ENCODE peak calls at places on chromosome 2, in six cellular contexts. E is mesendoderm, A is breast epithelium, W is pancreas, F is heart left ventricle, S is hepatocyte. I is an unnamed sample.

GRCh38 chr2:71748227-71748626 is 294.9 kb downstream of the DYSF start:
- DNase-seq in A (no peak), E (peak), F (peak), W (no peak), S (no peak), I (no peak)

GRCh38 chr2:216130346-216130951 is 21.3 kb downstream of the XRCC5 start:
- DNase-seq in A (no peak), S (no peak), E (no peak), F (no peak), W (no peak), I (no peak)

GRCh38 chr2:212935749-212936148 is 215.7 kb downstream of the IKZF2 start:
- DNase-seq in S (no peak), A (no peak), E (no peak), W (no peak), F (no peak), I (no peak)

GRCh38 chr2:238505119-238505891 is 78.6 kb downstream of the ASB1 start:
- DNase-seq in S (no peak), F (no peak), A (no peak), E (no peak), W (no peak), I (peak)

GRCh38 chr2:27152796-27153464 is 4.1 kb downstream of the TCF23 start:
- DNase-seq in E (no peak), A (no peak), S (no peak), F (no peak), W (no peak), I (no peak)

GRCh38 chr2:218858138-218858445 is 1.5 kb upstream of the WNT6 start:
- DNase-seq in A (no peak), W (no peak), E (no peak), S (no peak), F (no peak), I (peak)

GRCh38 chr2:44188696-44189095 is 20.0 kb downstream of the PPM1B start:
- DNase-seq in S (no peak), A (no peak), W (no peak), E (peak), F (no peak), I (no peak)

GRCh38 chr2:101223814-101224231 is 28.9 kb upstream of the CNOT11 start:
- DNase-seq in E (no peak), S (no peak), F (no peak), W (no peak), A (no peak), I (no peak)

GRCh38 chr2:32135409-32135808 is 30.3 kb upstream of the SLC30A6 start:
- DNase-seq in A (no peak), F (no peak), E (peak), S (peak), W (no peak), I (no peak)

GRCh38 chr2:127389778-127390435 is 2.1 kb upstream of the MAP3K2 start:
- DNase-seq in W (no peak), A (no peak), S (no peak), F (no peak), E (no peak), I (no peak)

GRCh38 chr2:74507926-74508520 is 528 bp upstream of the PCGF1 start:
- DNase-seq in E (peak), S (peak), F (peak), A (peak), W (no peak), I (no peak)

GRCh38 chr2:201960300-201960699 is 73.4 kb upstream of the FZD7 start:
- DNase-seq in W (no peak), E (no peak), A (no peak), F (no peak), S (no peak), I (no peak)

GRCh38 chr2:201135396-201135795 is 19.4 kb downstream of the CFLAR start:
- DNase-seq in F (no peak), W (no peak), A (no peak), S (no peak), E (no peak), I (no peak)

GRCh38 chr2:43848174-43848573 is 9.4 kb downstream of the ABCG8 start:
- DNase-seq in A (no peak), W (no peak), E (no peak), F (no peak), S (no peak), I (no peak)

GRCh38 chr2:222301296-222301997 is 2.6 kb upstream of the PAX3 start:
- DNase-seq in E (no peak), W (no peak), F (no peak), A (no peak), S (no peak), I (no peak)

DNA sequence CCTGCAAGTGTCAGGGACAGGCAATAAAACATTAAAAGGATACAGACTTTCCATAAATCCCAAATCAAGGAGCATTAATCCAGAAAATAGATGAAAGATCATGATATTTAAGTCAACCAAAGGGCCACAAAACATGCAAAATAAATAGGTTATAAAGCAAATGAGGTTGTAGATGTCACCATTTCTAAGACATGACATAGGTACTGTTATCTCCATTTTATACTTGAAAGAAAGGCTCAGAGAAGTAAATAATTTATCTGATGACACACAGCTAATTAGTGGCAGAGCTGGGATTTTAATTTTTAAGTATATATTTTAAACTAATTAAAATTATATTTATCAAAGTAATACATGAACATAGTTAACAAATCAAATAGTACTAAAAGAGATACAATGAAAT is 301.8 kb downstream of the AGPS start:
- DNase-seq in W (no peak), S (no peak), F (no peak), E (no peak), A (no peak), I (no peak)
- H3K4me3 ChIP-seq in W (no peak), S (no peak), F (no peak), E (no peak), A (no peak), I (no peak)

DNA sequence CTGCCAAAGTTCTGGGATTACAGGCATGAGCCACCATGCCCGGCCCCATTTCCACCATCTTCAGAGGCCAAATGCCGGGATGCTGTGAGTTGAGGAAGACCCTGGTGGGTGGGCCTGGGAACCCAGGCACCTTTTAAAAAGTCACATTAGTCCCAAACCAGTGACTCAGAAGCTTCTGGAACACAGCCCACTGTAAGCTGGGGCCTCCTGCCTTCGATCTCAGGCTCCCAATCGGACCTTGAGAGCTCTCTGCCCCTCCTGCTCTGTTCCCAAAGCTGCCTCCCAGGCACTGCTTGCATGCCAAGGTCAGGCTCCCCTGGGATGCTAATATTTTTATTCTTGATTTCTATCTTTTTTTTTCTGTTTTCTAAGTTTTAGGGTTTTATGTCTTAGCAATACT is 4.2 kb downstream of the ADCY3 start:
- DNase-seq in E (no peak), F (no peak), S (no peak), A (no peak), W (no peak), I (no peak)
- H3K4me3 ChIP-seq in E (no peak), F (no peak), S (no peak), A (peak), W (no peak), I (no peak)

DNA sequence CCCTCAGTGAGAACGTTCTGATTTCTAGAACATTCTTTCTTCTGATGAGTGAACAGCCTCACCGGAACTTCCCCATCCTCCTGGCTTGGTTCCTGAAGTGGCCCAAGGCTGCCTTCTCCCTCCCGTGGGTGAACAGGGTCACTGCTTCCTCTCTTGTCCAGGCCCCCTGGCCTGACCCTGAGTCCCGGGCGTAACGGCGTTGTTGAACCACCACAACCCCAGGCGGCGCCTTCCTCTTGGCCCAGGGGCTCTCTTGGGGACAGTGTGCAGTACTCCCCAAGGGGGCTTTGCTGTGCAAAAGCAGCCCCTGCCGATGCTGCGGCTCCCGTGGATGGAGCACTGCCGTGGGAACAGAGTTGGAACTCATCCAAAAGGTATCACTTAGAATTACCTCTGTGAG is 147.2 kb downstream of the TSN start:
- DNase-seq in W (no peak), A (no peak), F (no peak), E (peak), S (no peak), I (no peak)
- H3K4me3 ChIP-seq in W (no peak), A (peak), F (no peak), E (no peak), S (no peak), I (no peak)

DNA sequence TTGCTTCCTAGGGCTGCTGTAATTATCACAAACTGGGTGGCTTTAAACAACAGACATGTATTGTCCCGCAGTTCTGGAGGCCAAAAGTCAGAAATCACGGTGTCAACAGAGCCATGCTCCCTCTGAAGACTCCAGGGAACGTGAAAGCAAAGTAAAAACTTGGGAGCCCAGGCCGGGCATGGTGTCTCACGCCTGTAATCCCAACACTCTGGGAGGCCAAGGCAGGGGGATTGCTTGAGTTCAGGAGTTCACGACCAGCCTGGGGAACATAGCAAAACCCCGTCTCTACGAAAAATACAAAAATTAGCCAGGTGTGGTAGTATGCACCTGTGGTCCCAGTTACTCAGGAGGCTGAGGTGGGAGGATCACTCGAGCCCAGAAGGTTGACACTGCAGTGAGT is 63.5 kb downstream of the MCFD2 start:
- DNase-seq in W (no peak), F (no peak), A (no peak), S (no peak), E (no peak), I (peak)
- H3K4me3 ChIP-seq in W (no peak), F (no peak), A (no peak), S (no peak), E (no peak), I (no peak)

GRCh38 chr2:65039640-65040039 is 16.6 kb upstream of the CEP68 start:
- DNase-seq in E (no peak), F (no peak), S (no peak), A (no peak), W (no peak), I (no peak)

GRCh38 chr2:65037178-65037577 is 19.0 kb upstream of the CEP68 start:
- DNase-seq in S (no peak), W (no peak), F (no peak), E (no peak), A (no peak), I (no peak)

GRCh38 chr2:65043001-65043400 is 13.2 kb upstream of the CEP68 start:
- DNase-seq in W (no peak), A (no peak), S (no peak), E (no peak), F (no peak), I (no peak)

GRCh38 chr2:65044097-65044735 is 12.0 kb upstream of the CEP68 start:
- DNase-seq in A (no peak), E (peak), F (no peak), W (no peak), S (peak), I (peak)

GRCh38 chr2:65040414-65041261 is 15.6 kb upstream of the CEP68 start:
- DNase-seq in A (peak), F (peak), W (peak), E (peak), S (peak), I (peak)
- H3K4me3 ChIP-seq in A (peak), F (no peak), W (no peak), E (no peak), S (no peak), I (no peak)

DNA sequence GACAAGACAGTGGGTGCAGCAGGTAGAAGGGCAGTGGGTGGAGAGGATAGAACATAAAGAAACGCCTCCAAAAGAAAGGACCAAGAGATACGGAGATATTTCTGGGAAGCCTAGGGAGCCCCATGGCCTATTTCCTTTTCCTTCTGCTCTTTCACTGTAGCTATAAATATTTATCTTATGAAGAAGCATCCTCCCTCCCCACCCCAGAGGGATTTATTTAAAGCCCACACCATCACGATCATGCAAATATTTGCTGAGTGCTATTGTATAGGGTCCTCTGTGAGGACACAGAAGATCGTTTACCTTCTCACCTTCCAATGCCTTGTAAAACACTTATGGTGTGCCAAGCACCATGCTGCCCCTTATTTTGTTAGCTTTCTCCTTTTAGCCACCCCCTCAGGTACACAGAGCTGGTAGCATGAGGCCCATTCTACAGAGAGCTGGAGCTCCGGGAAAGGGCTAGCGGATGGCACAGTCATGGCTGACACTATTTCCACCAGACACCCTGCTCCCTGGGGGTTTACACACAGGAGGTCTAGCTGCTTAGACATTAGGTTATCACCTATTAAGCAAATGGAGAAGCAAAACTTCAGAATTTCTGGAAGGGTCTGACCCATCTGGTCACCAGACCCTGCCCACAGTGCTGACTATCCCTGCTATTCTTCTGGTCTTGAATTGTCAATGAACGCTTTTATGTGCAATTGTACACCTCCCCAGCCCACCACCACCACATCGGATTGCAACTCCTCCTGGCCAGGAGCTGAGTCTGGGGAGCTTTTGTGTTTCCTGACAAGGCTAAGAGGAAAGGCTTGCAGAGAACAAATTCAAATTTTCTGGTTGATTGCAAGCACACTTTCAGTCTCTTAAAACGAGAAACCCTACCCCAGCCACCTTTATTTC is 91.8 kb upstream of the KLF7 start:
- DNase-seq in A (no peak), S (no peak), F (no peak), W (no peak), E (no peak), I (no peak)
- H3K4me3 ChIP-seq in A (no peak), S (no peak), F (no peak), W (no peak), E (no peak), I (no peak)

DNA sequence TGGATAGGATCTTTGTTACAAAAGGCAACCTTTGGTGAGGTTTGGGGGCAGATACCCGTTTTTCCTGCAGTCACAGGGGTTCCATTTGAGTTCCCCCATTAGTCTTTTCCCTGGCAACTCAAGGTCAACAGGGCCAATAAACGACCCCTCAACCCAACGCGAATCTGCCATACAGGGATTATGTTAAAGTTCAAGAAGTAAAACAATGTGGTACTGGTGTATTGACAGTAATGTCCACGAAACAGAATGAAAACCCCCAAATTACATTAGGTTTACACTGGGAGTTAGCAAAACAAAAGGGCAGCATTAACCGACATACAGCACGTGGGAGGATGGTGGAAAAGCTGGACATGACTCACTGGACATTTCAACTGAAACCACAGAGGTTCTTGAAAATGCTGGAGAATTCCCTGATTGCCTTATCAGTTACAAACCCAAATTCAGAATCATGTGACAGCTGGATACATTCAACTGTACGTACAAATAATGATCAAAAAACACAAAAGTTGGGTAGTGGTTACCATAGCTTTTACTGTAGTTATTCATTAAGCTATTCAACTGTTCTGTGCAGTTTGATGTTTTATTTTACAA is 4.9 kb upstream of the IMP4 start:
- DNase-seq in E (no peak), W (no peak), S (peak), A (no peak), F (no peak), I (no peak)
- H3K4me3 ChIP-seq in E (no peak), W (no peak), S (peak), A (no peak), F (no peak), I (no peak)

DNA sequence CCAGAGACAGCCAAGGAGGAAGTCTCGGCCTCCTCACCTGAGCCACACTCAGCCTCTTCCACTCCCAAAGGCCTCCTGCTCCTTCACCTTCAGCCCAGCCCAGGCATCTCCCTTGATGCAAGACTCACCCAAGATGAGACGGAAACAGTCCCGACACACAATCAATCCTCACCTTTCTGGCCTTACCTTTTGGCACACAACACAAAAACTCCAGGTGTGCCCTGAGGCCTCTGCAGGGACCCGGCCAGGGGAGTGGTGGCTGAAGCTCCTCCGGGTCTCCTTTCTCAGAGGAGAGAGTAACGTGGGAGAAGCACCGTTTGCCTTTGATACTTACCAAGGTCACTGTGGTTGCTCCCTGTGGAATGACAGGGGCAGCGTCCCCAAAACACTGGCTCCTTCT is 23.8 kb upstream of the EFHD1 start:
- DNase-seq in E (no peak), S (no peak), A (no peak), F (no peak), W (no peak), I (no peak)
- H3K4me3 ChIP-seq in E (no peak), S (no peak), A (no peak), F (no peak), W (no peak), I (no peak)

GRCh38 chr2:98761267-98761781 is 30.4 kb upstream of the MGAT4A start:
- DNase-seq in A (no peak), W (no peak), S (no peak), E (no peak), F (no peak), I (no peak)

GRCh38 chr2:98761909-98762308 is 31.0 kb upstream of the MGAT4A start:
- DNase-seq in F (no peak), A (no peak), E (no peak), W (no peak), S (no peak), I (no peak)

GRCh38 chr2:98759338-98759737 is 28.4 kb upstream of the MGAT4A start:
- DNase-seq in F (no peak), W (no peak), E (no peak), A (no peak), S (no peak), I (no peak)

GRCh38 chr2:98757904-98758421 is 27.0 kb upstream of the MGAT4A start:
- DNase-seq in S (no peak), F (peak), W (peak), E (no peak), A (peak), I (no peak)

DNA sequence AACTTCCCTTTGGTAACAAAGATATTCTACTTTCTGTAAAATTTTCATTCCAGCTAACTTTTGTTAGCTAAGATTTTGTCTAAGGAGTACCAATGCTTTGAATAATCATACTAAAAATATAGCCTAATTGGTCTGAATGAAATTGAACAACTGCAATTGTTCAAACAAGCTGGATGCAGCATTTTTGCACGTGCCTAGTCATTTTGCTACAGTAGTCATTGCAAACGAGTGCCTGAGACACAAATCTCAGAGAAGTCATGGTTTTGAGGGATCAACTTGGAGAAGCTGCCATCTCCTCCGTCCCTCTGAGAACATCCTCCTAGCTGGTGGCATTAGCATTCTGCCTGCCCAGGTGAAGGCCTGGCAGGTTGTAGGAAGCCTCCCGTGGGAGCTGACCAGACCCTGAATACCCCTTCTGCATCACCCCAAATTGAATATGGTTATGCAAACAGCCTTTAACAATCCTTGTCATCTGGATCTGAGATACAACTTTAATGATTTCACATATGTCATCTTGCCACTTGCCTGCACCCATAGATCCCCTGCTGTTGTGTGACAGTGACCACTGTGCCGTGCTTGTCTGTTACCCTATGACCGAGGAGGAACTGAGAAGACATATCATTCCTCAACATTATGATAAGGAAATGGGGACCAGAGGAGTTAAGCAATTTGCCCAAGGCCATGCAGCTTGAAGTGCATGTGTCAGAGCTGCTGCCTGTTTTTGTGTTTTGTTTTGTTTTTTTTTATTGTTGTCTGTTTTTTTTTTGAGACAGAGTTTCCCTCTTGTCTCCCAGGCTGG is 29.1 kb upstream of the MGAT4A start:
- DNase-seq in E (no peak), F (no peak), W (no peak), S (no peak), A (no peak), I (no peak)
- H3K4me3 ChIP-seq in E (no peak), F (no peak), W (no peak), S (no peak), A (no peak), I (no peak)

I was measured in suprapubic skin.